ENCODE peak calls at places on chromosome 16, in seven cellular contexts. G is CD8-positive, alpha-beta T cell; N is IMR-90; J is mammary epithelial cell; I is left lung; Z is tibial artery; C is progenitor cell of endocrine pancreas. D is an unnamed sample.

GRCh38 chr16:84527486-84528269 is 23.2 kb upstream of the MEAK7 start:
- DNase-seq in Z (peak), I (no peak), C (no peak), N (no peak), G (no peak), J (no peak), D (no peak)

GRCh38 chr16:87499189-87499486 is 6.3 kb upstream of the ZCCHC14 start:
- DNase-seq in Z (no peak), N (peak), G (no peak), J (peak), I (no peak), C (no peak), D (no peak)

GRCh38 chr16:84391151-84391873 is 23.0 kb downstream of the ATP2C2 start:
- DNase-seq in N (peak), J (no peak), C (no peak), Z (no peak), G (no peak), I (no peak), D (no peak)

GRCh38 chr16:50315346-50315997 is 49.1 kb downstream of the ADCY7 start:
- DNase-seq in N (no peak), J (no peak), I (no peak), C (no peak), G (peak), Z (no peak), D (no peak)

GRCh38 chr16:86452451-86452850 is 57.9 kb upstream of the FOXF1 start:
- DNase-seq in Z (no peak), I (no peak), J (no peak), N (peak), C (no peak), G (no peak), D (no peak)

GRCh38 chr16:31875112-31875803 is 1.7 kb downstream of the ZNF267 start:
- DNase-seq in J (peak), C (no peak), I (no peak), G (no peak), Z (no peak), N (peak), D (no peak)

GRCh38 chr16:12258806-12259205 is 282.3 kb downstream of the SNX29 start:
- DNase-seq in J (no peak), N (no peak), Z (no peak), C (no peak), G (no peak), I (no peak), D (no peak)

GRCh38 chr16:2598723-2599122 is 60.9 kb downstream of the PDPK1 start:
- DNase-seq in N (no peak), J (no peak), Z (no peak), C (no peak), G (no peak), I (peak), D (no peak)

GRCh38 chr16:75206749-75207451 is at the start of gene CTRB2:
- DNase-seq in J (no peak), N (no peak), Z (no peak), G (no peak), I (peak), C (no peak), D (no peak)

GRCh38 chr16:17474037-17474436 is 3.3 kb upstream of the XYLT1 start:
- DNase-seq in Z (no peak), I (no peak), C (no peak), N (no peak), J (no peak), G (no peak), D (peak)
- TF ChIP-seq CTCF in Z (no peak), I (no peak), C (no peak), N (no peak), J (no peak), G (no peak), D (no peak)

GRCh38 chr16:13873835-13874438 is 46.0 kb upstream of the ERCC4 start:
- DNase-seq in N (peak), C (no peak), I (no peak), G (no peak), J (peak), Z (no peak), D (peak)
- TF ChIP-seq CTCF in N (peak), C (peak), I (no peak), G (no peak), J (peak), Z (peak), D (peak)

DNA sequence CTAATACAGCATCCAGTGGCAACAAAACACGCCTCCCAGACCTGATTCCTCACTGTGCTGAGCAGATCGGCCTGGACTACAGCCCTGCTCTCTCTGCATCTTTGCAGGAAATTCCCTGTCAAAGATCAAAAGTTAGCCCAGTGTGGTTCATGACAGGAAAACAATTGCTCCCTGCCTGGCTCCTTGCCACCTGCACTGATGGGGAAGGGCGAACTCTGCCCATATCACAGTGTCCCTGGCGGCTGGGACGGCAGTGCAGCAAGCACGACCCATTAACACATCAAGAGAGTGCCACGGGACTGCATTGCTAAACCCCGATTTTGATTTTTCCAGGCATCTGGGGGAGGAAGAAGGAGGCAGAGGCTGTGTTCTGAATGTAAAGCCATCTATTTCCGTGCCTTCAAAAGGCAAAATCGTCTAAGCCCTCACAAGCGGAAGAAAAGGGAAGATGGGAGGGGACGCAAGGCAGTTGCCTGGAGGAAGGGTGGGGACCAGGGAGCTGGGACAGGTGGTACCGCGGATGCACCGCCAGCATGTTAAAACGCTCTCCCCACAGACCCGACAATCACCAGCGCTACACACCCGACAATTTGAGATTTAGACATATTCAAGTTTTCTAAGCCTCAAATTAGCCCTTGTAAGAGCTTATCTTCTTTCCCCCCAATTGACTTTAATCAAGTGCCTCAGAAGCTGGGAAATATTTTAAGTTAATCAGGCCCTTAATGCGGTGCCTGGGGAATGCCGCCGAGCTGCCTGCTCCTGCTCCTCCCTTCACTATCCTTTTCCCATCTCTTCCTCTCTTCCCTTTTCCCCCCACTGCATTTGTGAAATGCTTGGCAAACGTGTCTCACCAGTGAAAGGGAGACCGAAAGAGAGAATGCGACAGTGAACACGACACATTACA is 238.8 kb upstream of the CDH5 start:
- DNase-seq in G (no peak), C (no peak), J (no peak), I (no peak), N (no peak), Z (peak), D (no peak)
- TF ChIP-seq CTCF in G (no peak), C (peak), J (no peak), I (no peak), N (no peak), Z (no peak), D (no peak)

GRCh38 chr16:67919618-67920210 is 11.9 kb downstream of the CTRL start:
- DNase-seq in G (no peak), C (no peak), N (no peak), Z (no peak), I (no peak), J (no peak), D (no peak)
- TF ChIP-seq CTCF in G (no peak), C (no peak), N (peak), Z (no peak), I (no peak), J (no peak), D (peak)

GRCh38 chr16:47774661-47775060 is 313.5 kb downstream of the PHKB start:
- DNase-seq in G (no peak), J (peak), I (no peak), Z (no peak), N (peak), C (no peak), D (no peak)
- TF ChIP-seq CTCF in G (no peak), J (no peak), I (no peak), Z (no peak), N (peak), C (peak), D (no peak)

DNA sequence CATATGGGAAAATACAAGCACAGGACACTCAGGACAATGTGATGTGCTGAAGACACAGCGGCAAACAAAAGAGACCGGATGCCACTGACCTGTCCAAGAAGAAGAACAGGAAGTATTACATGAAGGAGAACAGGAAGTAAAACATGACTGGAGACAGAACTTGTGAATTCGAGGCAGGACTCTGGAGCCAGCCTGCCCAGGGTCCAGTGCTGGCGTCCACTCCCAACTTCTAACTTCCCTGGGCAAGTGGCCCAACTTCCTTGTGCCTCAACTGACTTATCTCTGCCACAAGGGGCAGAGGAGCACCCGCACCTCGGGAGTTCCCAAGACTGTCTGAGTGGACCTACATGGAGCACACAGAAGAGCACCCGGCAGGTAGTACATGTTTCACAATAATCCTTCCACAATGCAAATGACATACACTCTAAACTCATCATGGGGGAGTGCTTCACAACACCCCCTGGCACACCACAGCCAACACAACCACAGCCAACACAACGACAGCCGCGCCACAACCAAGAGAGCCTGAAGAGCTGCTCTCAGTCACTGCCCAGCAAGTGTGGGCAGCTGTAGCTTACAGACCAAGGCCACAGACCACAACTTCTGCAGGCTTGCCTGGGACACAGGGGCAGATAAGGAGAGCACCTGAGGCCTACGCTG is 36.6 kb downstream of the ANKRD11 start:
- DNase-seq in Z (peak), I (no peak), C (no peak), J (no peak), N (no peak), G (no peak), D (no peak)
- TF ChIP-seq CTCF in Z (no peak), I (no peak), C (peak), J (peak), N (peak), G (no peak), D (no peak)

GRCh38 chr16:15778999-15779614 is 77.7 kb downstream of the MYH11 start:
- DNase-seq in Z (no peak), N (no peak), I (no peak), G (no peak), J (no peak), C (no peak), D (no peak)

GRCh38 chr16:15778204-15778743 is 78.6 kb downstream of the MYH11 start:
- DNase-seq in Z (no peak), J (no peak), G (no peak), C (no peak), N (no peak), I (no peak), D (no peak)

GRCh38 chr16:15781650-15782049 is 75.2 kb downstream of the MYH11 start:
- DNase-seq in C (no peak), N (no peak), Z (no peak), I (no peak), J (no peak), G (no peak), D (no peak)

GRCh38 chr16:15780805-15781204 is 76.0 kb downstream of the MYH11 start:
- DNase-seq in J (no peak), C (no peak), N (no peak), G (no peak), Z (no peak), I (no peak), D (no peak)

GRCh38 chr16:15779664-15780351 is 77.0 kb downstream of the MYH11 start:
- DNase-seq in J (no peak), N (no peak), C (no peak), I (no peak), Z (no peak), G (no peak), D (no peak)
- TF ChIP-seq CTCF in J (no peak), N (no peak), C (no peak), I (no peak), Z (no peak), G (no peak), D (no peak)

GRCh38 chr16:4814542-4815173 is 12.2 kb upstream of the ROGDI start:
- DNase-seq in Z (no peak), C (no peak), J (no peak), I (no peak), G (no peak), N (no peak), D (no peak)
- TF ChIP-seq CTCF in Z (no peak), C (no peak), J (no peak), I (no peak), G (no peak), N (no peak), D (no peak)